ENCODE peak calls at places on chromosomes 11 and 22, in six cellular contexts. One of them, this sample, is unnamed.
A peak's percentile ranks its signal among the peaks of the same experiment; 100 is the strongest.

GRCh38 chr11:204587-205109 is 2.6 kb downstream of the BET1L start:
- DNase-seq in KBM-7: no peak
- DNase-seq in Right ventricle myocardium superior: peak; percentile 10
- DNase-seq in IMR-90: no peak
- DNase-seq in Calu3: no peak
- DNase-seq in lung: peak; percentile 24
- DNase-seq in this sample: no peak

GRCh38 chr11:73283316-73284035 is 11.3 kb downstream of the P2RY6 start:
- DNase-seq in KBM-7: no peak
- DNase-seq in Right ventricle myocardium superior: no peak
- DNase-seq in IMR-90: no peak
- DNase-seq in Calu3: no peak
- DNase-seq in lung: no peak
- DNase-seq in this sample: no peak

GRCh38 chr22:43148581-43148980 is 2.8 kb upstream of the TSPO start:
- DNase-seq in KBM-7: no peak
- DNase-seq in Right ventricle myocardium superior: peak; percentile 64
- DNase-seq in IMR-90: no peak
- DNase-seq in Calu3: no peak
- DNase-seq in lung: no peak
- DNase-seq in this sample: no peak

GRCh38 chr11:128589998-128590397 is 2.6 kb upstream of the ETS1 start:
- DNase-seq in KBM-7: no peak
- DNase-seq in Right ventricle myocardium superior: no peak
- DNase-seq in IMR-90: no peak
- DNase-seq in Calu3: no peak
- DNase-seq in lung: no peak
- DNase-seq in this sample: no peak

GRCh38 chr11:123235117-123235686 is 40.2 kb upstream of the CLMP start:
- DNase-seq in KBM-7: peak; percentile 24
- DNase-seq in Right ventricle myocardium superior: peak; percentile 73
- DNase-seq in IMR-90: no peak
- DNase-seq in Calu3: peak; percentile 2
- DNase-seq in lung: peak; percentile 38
- DNase-seq in this sample: no peak

GRCh38 chr11:2448661-2449547 is 4.1 kb downstream of the KCNQ1 start:
- DNase-seq in KBM-7: no peak
- DNase-seq in Right ventricle myocardium superior: peak; percentile 50
- DNase-seq in IMR-90: no peak
- DNase-seq in Calu3: no peak
- DNase-seq in lung: no peak
- DNase-seq in this sample: peak; percentile 51

GRCh38 chr22:45857519-45857918 is 119.4 kb downstream of the WNT7B start:
- DNase-seq in KBM-7: no peak
- DNase-seq in Right ventricle myocardium superior: no peak
- DNase-seq in IMR-90: no peak
- DNase-seq in Calu3: no peak
- DNase-seq in lung: no peak
- DNase-seq in this sample: no peak

GRCh38 chr11:353315-353857 is 15.9 kb upstream of the B4GALNT4 start:
- DNase-seq in KBM-7: no peak
- DNase-seq in Right ventricle myocardium superior: peak; percentile 93
- DNase-seq in IMR-90: peak; percentile 77
- DNase-seq in Calu3: peak; percentile 25
- DNase-seq in lung: peak; percentile 56
- DNase-seq in this sample: no peak

GRCh38 chr11:120719348-120719747 is 207.8 kb downstream of the GRIK4 start:
- DNase-seq in KBM-7: no peak
- DNase-seq in Right ventricle myocardium superior: no peak
- DNase-seq in IMR-90: peak; percentile 34
- DNase-seq in Calu3: no peak
- DNase-seq in lung: no peak
- DNase-seq in this sample: no peak

GRCh38 chr11:8075119-8075726 is 5.8 kb upstream of the TUB start:
- DNase-seq in KBM-7: no peak
- DNase-seq in Right ventricle myocardium superior: no peak
- DNase-seq in IMR-90: no peak
- DNase-seq in Calu3: no peak
- DNase-seq in lung: no peak
- DNase-seq in this sample: no peak

This sample was measured in RWPE2.